ENCODE peak calls at places on chromosomes 3 and 15, in eight cellular contexts. K, H, G, T, E, O, W and D are unnamed samples.

GRCh38 chr15:100902436-100903190 is 16.5 kb upstream of the LRRK1 start:
- DNase-seq in K (peak), H (peak), G (no peak), T (peak), E (no peak), O (no peak), W (no peak), D (no peak)

GRCh38 chr3:70916375-70917055 is 604.1 kb upstream of the MDFIC2 start:
- DNase-seq in K (no peak), H (no peak), G (no peak), T (no peak), E (peak), O (no peak), W (no peak), D (no peak)

GRCh38 chr15:99433026-99433756 is 132.6 kb upstream of the MEF2A start:
- DNase-seq in K (no peak), H (peak), G (no peak), T (no peak), E (no peak), O (no peak), W (no peak), D (no peak)

GRCh38 chr15:69976366-69976994 is 121.2 kb downstream of the TLE3 start:
- DNase-seq in K (peak), H (peak), G (no peak), T (no peak), E (peak), O (peak), W (peak), D (peak)

GRCh38 chr3:164208846-164209245 is 869.5 kb downstream of the SI start:
- DNase-seq in K (no peak), H (no peak), G (no peak), T (no peak), E (no peak), O (no peak), W (no peak), D (no peak)

GRCh38 chr3:111548060-111548459 is 6.1 kb downstream of the CD96 start:
- DNase-seq in K (no peak), H (peak), G (no peak), T (no peak), E (no peak), O (no peak), W (no peak), D (no peak)

GRCh38 chr3:126356373-126357298 is 572 bp downstream of the KLF15 start:
- DNase-seq in K (no peak), H (peak), G (no peak), T (peak), E (peak), O (no peak), W (no peak), D (no peak)

GRCh38 chr15:89909611-89910010 is 3.1 kb downstream of the ARPIN start:
- DNase-seq in K (no peak), H (no peak), G (no peak), T (no peak), E (no peak), O (no peak), W (no peak), D (no peak)

GRCh38 chr15:74799255-74799842 is 13.3 kb upstream of the LMAN1L start:
- DNase-seq in K (no peak), H (no peak), G (no peak), T (no peak), E (no peak), O (no peak), W (no peak), D (no peak)

GRCh38 chr3:13086594-13086993 is 13.4 kb upstream of the IQSEC1 start:
- DNase-seq in K (no peak), H (no peak), G (no peak), T (no peak), E (no peak), O (no peak), W (no peak), D (no peak)

GRCh38 chr3:104907507-104907906 is 459.2 kb upstream of the ALCAM start:
- DNase-seq in K (peak), H (peak), G (no peak), T (no peak), E (no peak), O (no peak), W (no peak), D (no peak)

GRCh38 chr3:33915796-33916589 is 117.6 kb downstream of the PDCD6IP start:
- DNase-seq in K (no peak), H (peak), G (no peak), T (no peak), E (no peak), O (no peak), W (no peak), D (no peak)

GRCh38 chr3:194930439-194931204 is 244.9 kb downstream of the FAM43A start:
- DNase-seq in K (peak), H (peak), G (no peak), T (peak), E (no peak), O (no peak), W (no peak), D (no peak)

GRCh38 chr3:24299801-24300626 is 194.6 kb downstream of the THRB start:
- DNase-seq in K (peak), H (peak), G (no peak), T (no peak), E (no peak), O (no peak), W (no peak), D (no peak)

GRCh38 chr3:72782521-72782920 is 65.7 kb downstream of the SHQ1 start:
- DNase-seq in K (no peak), H (no peak), G (no peak), T (no peak), E (no peak), O (no peak), W (no peak), D (no peak)

GRCh38 chr3:149395107-149396089 is 17.9 kb upstream of the TM4SF1 start:
- DNase-seq in K (peak), H (peak), G (no peak), T (no peak), E (no peak), O (no peak), W (no peak), D (no peak)

GRCh38 chr3:15055019-15055557 is 10.0 kb downstream of the MRPS25 start:
- DNase-seq in K (no peak), H (peak), G (peak), T (no peak), E (no peak), O (peak), W (peak), D (no peak)

GRCh38 chr3:170076715-170077238 is 39.0 kb downstream of the GPR160 start:
- DNase-seq in K (peak), H (peak), G (no peak), T (no peak), E (no peak), O (no peak), W (no peak), D (no peak)

GRCh38 chr3:119969759-119970158 is 124.5 kb downstream of the GSK3B start:
- DNase-seq in K (no peak), H (no peak), G (no peak), T (no peak), E (no peak), O (no peak), W (no peak), D (no peak)

GRCh38 chr15:38867556-38867955 is 302.9 kb upstream of the RASGRP1 start:
- DNase-seq in K (no peak), H (no peak), G (no peak), T (no peak), E (no peak), O (no peak), W (no peak), D (no peak)

GRCh38 chr3:105260385-105260784 is 106.3 kb upstream of the ALCAM start:
- DNase-seq in K (no peak), H (peak), G (no peak), T (no peak), E (no peak), O (no peak), W (no peak), D (no peak)

GRCh38 chr3:52430416-52430810 is 14.5 kb downstream of the SEMA3G start:
- DNase-seq in K (no peak), H (no peak), G (no peak), T (no peak), E (no peak), O (no peak), W (no peak), D (no peak)

GRCh38 chr15:60949034-60949977 is 279.8 kb downstream of the RORA start:
- DNase-seq in K (no peak), H (no peak), G (no peak), T (peak), E (no peak), O (no peak), W (no peak), D (no peak)

GRCh38 chr15:77415450-77416448 is 4.2 kb downstream of the PEAK1 start:
- DNase-seq in K (no peak), H (peak), G (no peak), T (no peak), E (no peak), O (no peak), W (no peak), D (no peak)

GRCh38 chr3:119675188-119675874 is 1.9 kb downstream of the COX17 start:
- DNase-seq in K (no peak), H (no peak), G (no peak), T (no peak), E (no peak), O (no peak), W (no peak), D (no peak)

GRCh38 chr3:157104521-157104920 is 55.4 kb downstream of the CCNL1 start:
- DNase-seq in K (no peak), H (peak), G (no peak), T (no peak), E (no peak), O (no peak), W (no peak), D (no peak)

GRCh38 chr15:88113909-88114308 is 142.6 kb downstream of the NTRK3 start:
- DNase-seq in K (no peak), H (peak), G (no peak), T (no peak), E (no peak), O (no peak), W (no peak), D (no peak)

GRCh38 chr3:98735761-98736269 is 27.3 kb upstream of the ST3GAL6 start:
- DNase-seq in K (no peak), H (no peak), G (no peak), T (no peak), E (no peak), O (no peak), W (no peak), D (no peak)

GRCh38 chr15:90221251-90221900 is 12.4 kb downstream of the CIB1 start:
- DNase-seq in K (no peak), H (peak), G (no peak), T (peak), E (peak), O (no peak), W (no peak), D (no peak)

GRCh38 chr15:70605606-70606410 is 157.6 kb downstream of the UACA start:
- DNase-seq in K (peak), H (peak), G (no peak), T (peak), E (no peak), O (no peak), W (no peak), D (no peak)

GRCh38 chr15:85154061-85154460 is 172.4 kb downstream of the PDE8A start:
- DNase-seq in K (no peak), H (no peak), G (no peak), T (no peak), E (peak), O (no peak), W (no peak), D (no peak)

GRCh38 chr15:89068325-89068784 is 19.9 kb upstream of the ABHD2 start:
- DNase-seq in K (no peak), H (peak), G (no peak), T (no peak), E (no peak), O (no peak), W (peak), D (no peak)

GRCh38 chr3:10550705-10551104 is 45.3 kb upstream of the ATP2B2 start:
- DNase-seq in K (no peak), H (no peak), G (no peak), T (peak), E (no peak), O (no peak), W (no peak), D (no peak)

GRCh38 chr15:38111070-38111469 is 141.6 kb upstream of the SPRED1 start:
- DNase-seq in K (no peak), H (no peak), G (no peak), T (no peak), E (no peak), O (no peak), W (no peak), D (no peak)

GRCh38 chr3:114674041-114674440 is 380.2 kb downstream of the TIGIT start:
- DNase-seq in K (no peak), H (peak), G (no peak), T (no peak), E (no peak), O (no peak), W (no peak), D (no peak)